ENCODE peak calls at places on chromosomes 12 and 14, in seven cellular contexts. One of them, this sample, is unnamed.

GRCh38 chr14:95265106-95266094 is 54.3 kb downstream of the CLMN start:
- DNase-seq in trophoblast cell: peak
- DNase-seq in NCI-H146: peak
- DNase-seq in M059J: peak
- DNase-seq in astrocyte of the cerebellum: peak
- DNase-seq in RPMI7951: peak
- DNase-seq in gastrocnemius medialis: peak
- DNase-seq in this sample: peak

GRCh38 chr12:14394317-14395058 is 29.0 kb downstream of the ATF7IP start:
- DNase-seq in trophoblast cell: peak
- DNase-seq in NCI-H146: peak
- DNase-seq in M059J: peak
- DNase-seq in astrocyte of the cerebellum: peak
- DNase-seq in RPMI7951: peak
- DNase-seq in gastrocnemius medialis: peak
- DNase-seq in this sample: peak

GRCh38 chr14:59630281-59630963 is 53.8 kb upstream of the CCDC175 start:
- DNase-seq in trophoblast cell: peak
- DNase-seq in NCI-H146: peak
- DNase-seq in M059J: no peak
- DNase-seq in astrocyte of the cerebellum: no peak
- DNase-seq in RPMI7951: no peak
- DNase-seq in gastrocnemius medialis: no peak
- DNase-seq in this sample: peak

GRCh38 chr14:32129124-32129523 is 52.0 kb downstream of the ARHGAP5 start:
- DNase-seq in trophoblast cell: no peak
- DNase-seq in NCI-H146: no peak
- DNase-seq in M059J: peak
- DNase-seq in astrocyte of the cerebellum: peak
- DNase-seq in RPMI7951: peak
- DNase-seq in gastrocnemius medialis: no peak
- DNase-seq in this sample: no peak

GRCh38 chr12:5305425-5305824 is 126.5 kb upstream of the NTF3 start:
- DNase-seq in trophoblast cell: no peak
- DNase-seq in NCI-H146: peak
- DNase-seq in M059J: no peak
- DNase-seq in astrocyte of the cerebellum: no peak
- DNase-seq in RPMI7951: peak
- DNase-seq in gastrocnemius medialis: no peak
- DNase-seq in this sample: peak

GRCh38 chr14:36553650-36554260 is 28.7 kb downstream of the NKX2-8 start:
- DNase-seq in trophoblast cell: peak
- DNase-seq in NCI-H146: peak
- DNase-seq in M059J: peak
- DNase-seq in astrocyte of the cerebellum: peak
- DNase-seq in RPMI7951: peak
- DNase-seq in gastrocnemius medialis: no peak
- DNase-seq in this sample: peak

GRCh38 chr12:87439990-87440827 is 589.0 kb downstream of the C12orf50 start:
- DNase-seq in trophoblast cell: peak
- DNase-seq in NCI-H146: no peak
- DNase-seq in M059J: peak
- DNase-seq in astrocyte of the cerebellum: peak
- DNase-seq in RPMI7951: peak
- DNase-seq in gastrocnemius medialis: no peak
- DNase-seq in this sample: no peak

GRCh38 chr12:6944381-6945186 is 762 bp downstream of the C12orf57 start:
- DNase-seq in trophoblast cell: peak
- DNase-seq in NCI-H146: peak
- DNase-seq in M059J: peak
- DNase-seq in astrocyte of the cerebellum: peak
- DNase-seq in RPMI7951: peak
- DNase-seq in gastrocnemius medialis: peak
- DNase-seq in this sample: peak

GRCh38 chr12:112906712-112907414 is at the start of gene OAS1:
- DNase-seq in trophoblast cell: peak
- DNase-seq in NCI-H146: peak
- DNase-seq in M059J: peak
- DNase-seq in astrocyte of the cerebellum: no peak
- DNase-seq in RPMI7951: peak
- DNase-seq in gastrocnemius medialis: no peak
- DNase-seq in this sample: peak

GRCh38 chr14:69137456-69138188 is 15.3 kb downstream of the DCAF5 start:
- DNase-seq in trophoblast cell: no peak
- DNase-seq in NCI-H146: no peak
- DNase-seq in M059J: no peak
- DNase-seq in astrocyte of the cerebellum: no peak
- DNase-seq in RPMI7951: no peak
- DNase-seq in gastrocnemius medialis: no peak
- DNase-seq in this sample: no peak

GRCh38 chr12:4312251-4312650 is 8.8 kb upstream of the TIGAR start:
- DNase-seq in trophoblast cell: no peak
- DNase-seq in NCI-H146: no peak
- DNase-seq in M059J: no peak
- DNase-seq in astrocyte of the cerebellum: no peak
- DNase-seq in RPMI7951: no peak
- DNase-seq in gastrocnemius medialis: no peak
- DNase-seq in this sample: no peak

GRCh38 chr14:91164676-91165075 is 50.8 kb downstream of the DGLUCY start:
- DNase-seq in trophoblast cell: peak
- DNase-seq in NCI-H146: peak
- DNase-seq in M059J: no peak
- DNase-seq in astrocyte of the cerebellum: no peak
- DNase-seq in RPMI7951: no peak
- DNase-seq in gastrocnemius medialis: peak
- DNase-seq in this sample: peak

GRCh38 chr12:54421175-54421872 is 2.3 kb upstream of the ITGA5 start:
- DNase-seq in trophoblast cell: no peak
- DNase-seq in NCI-H146: no peak
- DNase-seq in M059J: peak
- DNase-seq in astrocyte of the cerebellum: no peak
- DNase-seq in RPMI7951: peak
- DNase-seq in gastrocnemius medialis: peak
- DNase-seq in this sample: no peak

GRCh38 chr12:12008931-12009611 is 61.7 kb upstream of the BCL2L14 start:
- DNase-seq in trophoblast cell: peak
- DNase-seq in NCI-H146: peak
- DNase-seq in M059J: peak
- DNase-seq in astrocyte of the cerebellum: peak
- DNase-seq in RPMI7951: peak
- DNase-seq in gastrocnemius medialis: no peak
- DNase-seq in this sample: peak

GRCh38 chr14:36227802-36228201 is 51.3 kb upstream of the PTCSC3 start:
- DNase-seq in trophoblast cell: no peak
- DNase-seq in NCI-H146: no peak
- DNase-seq in M059J: peak
- DNase-seq in astrocyte of the cerebellum: no peak
- DNase-seq in RPMI7951: peak
- DNase-seq in gastrocnemius medialis: no peak
- DNase-seq in this sample: no peak

GRCh38 chr14:77206261-77206824 is 24.7 kb downstream of the TMEM63C start:
- DNase-seq in trophoblast cell: no peak
- DNase-seq in NCI-H146: no peak
- DNase-seq in M059J: no peak
- DNase-seq in astrocyte of the cerebellum: no peak
- DNase-seq in RPMI7951: no peak
- DNase-seq in gastrocnemius medialis: no peak
- DNase-seq in this sample: peak

GRCh38 chr14:96631621-96632362 is 129.6 kb downstream of the PAPOLA start:
- DNase-seq in trophoblast cell: no peak
- DNase-seq in NCI-H146: no peak
- DNase-seq in M059J: no peak
- DNase-seq in astrocyte of the cerebellum: no peak
- DNase-seq in RPMI7951: peak
- DNase-seq in gastrocnemius medialis: no peak
- DNase-seq in this sample: no peak

GRCh38 chr14:70651522-70651921 is 9.8 kb downstream of the TTC9 start:
- DNase-seq in trophoblast cell: no peak
- DNase-seq in NCI-H146: no peak
- DNase-seq in M059J: no peak
- DNase-seq in astrocyte of the cerebellum: no peak
- DNase-seq in RPMI7951: no peak
- DNase-seq in gastrocnemius medialis: no peak
- DNase-seq in this sample: no peak

GRCh38 chr14:106530031-106530422 is 1003.6 kb downstream of the TMEM121 start:
- DNase-seq in trophoblast cell: no peak
- DNase-seq in NCI-H146: no peak
- DNase-seq in M059J: no peak
- DNase-seq in astrocyte of the cerebellum: no peak
- DNase-seq in RPMI7951: no peak
- DNase-seq in gastrocnemius medialis: no peak
- DNase-seq in this sample: no peak

GRCh38 chr14:23457587-23458445 is 11.7 kb upstream of the NGDN start:
- DNase-seq in trophoblast cell: no peak
- DNase-seq in NCI-H146: no peak
- DNase-seq in M059J: peak
- DNase-seq in astrocyte of the cerebellum: no peak
- DNase-seq in RPMI7951: no peak
- DNase-seq in gastrocnemius medialis: no peak
- DNase-seq in this sample: no peak

GRCh38 chr14:40682131-40682913 is 924.4 kb upstream of the LRFN5 start:
- DNase-seq in trophoblast cell: peak
- DNase-seq in NCI-H146: no peak
- DNase-seq in M059J: no peak
- DNase-seq in astrocyte of the cerebellum: no peak
- DNase-seq in RPMI7951: peak
- DNase-seq in gastrocnemius medialis: no peak
- DNase-seq in this sample: peak

GRCh38 chr14:99177876-99178630 is 93.9 kb downstream of the BCL11B start:
- DNase-seq in trophoblast cell: no peak
- DNase-seq in NCI-H146: no peak
- DNase-seq in M059J: no peak
- DNase-seq in astrocyte of the cerebellum: no peak
- DNase-seq in RPMI7951: no peak
- DNase-seq in gastrocnemius medialis: no peak
- DNase-seq in this sample: no peak

GRCh38 chr14:68771631-68772030 is 21.2 kb downstream of the ZFP36L1 start:
- DNase-seq in trophoblast cell: no peak
- DNase-seq in NCI-H146: no peak
- DNase-seq in M059J: no peak
- DNase-seq in astrocyte of the cerebellum: no peak
- DNase-seq in RPMI7951: no peak
- DNase-seq in gastrocnemius medialis: peak
- DNase-seq in this sample: no peak

GRCh38 chr12:108313609-108314331 is 25.3 kb downstream of the CMKLR1 start:
- DNase-seq in trophoblast cell: peak
- DNase-seq in NCI-H146: no peak
- DNase-seq in M059J: peak
- DNase-seq in astrocyte of the cerebellum: no peak
- DNase-seq in RPMI7951: peak
- DNase-seq in gastrocnemius medialis: no peak
- DNase-seq in this sample: no peak

This sample was measured in NCI-H69.